ENCODE peak calls at places on chromosomes 6 and 20, in four cellular contexts. V is mucosa of descending colon, I is PC-3, E is BJ. U is an unnamed sample.

GRCh38 chr6:142002825-142003405 is 129.8 kb upstream of the GJE1 start:
- DNase-seq in I (no peak), V (no peak), E (no peak), U (no peak)

GRCh38 chr6:98310408-98310807 is 524.0 kb upstream of the POU3F2 start:
- DNase-seq in I (no peak), E (no peak), V (no peak), U (no peak)

GRCh38 chr6:150711061-150711460 is 111.4 kb downstream of the PLEKHG1 start:
- DNase-seq in E (no peak), V (no peak), I (no peak), U (no peak)

GRCh38 chr6:69233195-69233524 is 563.6 kb downstream of the LMBRD1 start:
- DNase-seq in V (no peak), E (no peak), I (no peak), U (no peak)

GRCh38 chr20:43442310-43442880 is 15.3 kb upstream of the SRSF6 start:
- DNase-seq in E (no peak), V (no peak), I (peak; percentile 37), U (no peak)

GRCh38 chr6:52126231-52126630 is 38.8 kb upstream of the PKHD1 start:
- DNase-seq in E (no peak), V (no peak), I (no peak), U (no peak)

GRCh38 chr20:51880188-51880587 is 77.9 kb upstream of the SALL4 start:
- DNase-seq in E (no peak), I (no peak), V (no peak), U (no peak)

GRCh38 chr6:146693342-146693741 is 94.6 kb downstream of the ADGB start:
- DNase-seq in V (no peak), E (no peak), I (no peak), U (no peak)

GRCh38 chr6:45609141-45609638 is 231.5 kb upstream of the SUPT3H start:
- DNase-seq in I (no peak), E (peak; percentile 92), V (no peak), U (peak; percentile 69)

GRCh38 chr6:17200395-17200794 is 80.8 kb upstream of the RBM24 start:
- DNase-seq in I (no peak), V (no peak), E (no peak), U (no peak)

GRCh38 chr20:32368930-32369329 is 10.8 kb downstream of the ASXL1 start:
- DNase-seq in I (no peak), V (no peak), E (no peak), U (no peak)

GRCh38 chr6:148885154-148885870 is 138.5 kb downstream of the UST start:
- DNase-seq in E (no peak), V (no peak), I (peak; percentile 43), U (no peak)

GRCh38 chr20:62258499-62259293 is 20.4 kb downstream of the OSBPL2 start:
- DNase-seq in E (peak; percentile 44), V (no peak), I (peak; percentile 47), U (peak; percentile 22)

GRCh38 chr6:37417393-37417792 is 15.6 kb upstream of the CMTR1 start:
- DNase-seq in E (no peak), I (no peak), V (no peak), U (no peak)
- TF ChIP-seq CTCF in E (no peak), I (no peak), V (no peak), U (no peak)

GRCh38 chr20:15706719-15707118 is 866.5 kb downstream of the KIF16B start:
- DNase-seq in I (peak; percentile 33), E (no peak), V (no peak), U (no peak)

GRCh38 chr20:15703171-15703911 is 869.9 kb downstream of the KIF16B start:
- DNase-seq in I (peak; percentile 99), V (no peak), E (peak; percentile 17), U (peak; percentile 13)

GRCh38 chr20:15705975-15706374 is 867.3 kb downstream of the KIF16B start:
- DNase-seq in E (no peak), V (no peak), I (no peak), U (no peak)

GRCh38 chr20:15711177-15711576 is 862.1 kb downstream of the KIF16B start:
- DNase-seq in E (no peak), V (no peak), I (no peak), U (no peak)

DNA sequence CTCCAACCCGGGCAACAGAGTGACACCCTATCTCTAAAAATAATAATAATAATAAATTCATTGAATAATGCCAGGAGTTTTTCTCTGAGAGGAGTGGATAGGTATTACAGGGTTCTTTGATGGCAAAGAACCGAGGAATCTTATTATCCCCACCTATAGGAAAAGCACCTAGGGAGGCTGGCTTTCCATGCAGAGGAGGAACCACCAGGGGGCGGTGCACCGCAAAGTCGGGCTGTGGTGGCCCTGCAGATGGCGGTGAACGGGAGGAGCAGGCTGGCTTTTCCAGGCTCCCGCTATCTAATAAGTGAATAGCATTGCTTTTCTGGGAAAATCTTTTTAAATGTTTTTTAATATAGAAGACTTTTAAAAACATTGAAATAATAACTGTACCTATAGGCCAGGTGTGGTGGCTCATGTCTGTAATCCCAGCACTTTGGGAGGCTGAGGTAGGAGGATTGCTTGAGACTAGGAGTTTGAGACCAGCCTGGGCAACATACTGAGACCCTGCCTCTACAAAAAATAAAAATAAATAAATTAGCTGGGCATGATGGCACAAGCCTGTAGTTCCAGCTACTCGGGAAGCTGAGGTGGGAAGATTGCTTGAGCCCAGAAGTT is 864.2 kb downstream of the KIF16B start:
- DNase-seq in E (no peak), V (no peak), I (peak; percentile 67), U (no peak)
- H3K4me3 ChIP-seq in E (no peak overlapping the region), V (no peak overlapping the region), I (no peak overlapping the region), U (no peak overlapping the region)

DNA sequence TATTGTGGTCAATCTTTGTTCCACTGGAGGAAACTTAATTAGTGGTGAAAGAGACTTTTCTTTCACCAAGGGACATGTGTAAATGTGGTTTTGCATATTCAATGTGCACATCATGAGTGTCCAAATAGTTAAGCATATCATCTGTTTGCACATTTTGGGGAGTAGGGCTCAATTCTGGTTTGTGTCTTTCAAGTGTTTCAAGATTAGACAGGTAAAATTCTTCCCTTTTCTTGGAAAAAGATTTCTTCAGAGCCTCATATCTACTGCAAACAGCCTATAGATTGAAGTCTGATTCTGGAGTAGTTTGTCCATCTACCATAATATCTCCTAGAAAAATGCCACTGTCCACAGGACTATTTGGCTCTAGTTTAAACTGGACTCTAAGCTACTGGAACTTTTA is 26.9 kb upstream of the DEFB118 start:
- DNase-seq in I (no peak), V (no peak), E (no peak), U (no peak)
- TF ChIP-seq CTCF in I (no peak), V (no peak), E (no peak), U (no peak)

GRCh38 chr6:56685994-56686393 is 43.3 kb upstream of the DST start:
- DNase-seq in V (no peak), E (no peak), I (no peak), U (no peak)

GRCh38 chr6:56688521-56688920 is 45.8 kb upstream of the DST start:
- DNase-seq in V (no peak), E (no peak), I (peak; percentile 60), U (no peak)

GRCh38 chr6:56685102-56685733 is 42.5 kb upstream of the DST start:
- DNase-seq in E (no peak), V (no peak), I (no peak), U (no peak)

GRCh38 chr6:56684342-56685101 is 41.8 kb upstream of the DST start:
- DNase-seq in V (no peak), I (no peak), E (no peak), U (no peak)

DNA sequence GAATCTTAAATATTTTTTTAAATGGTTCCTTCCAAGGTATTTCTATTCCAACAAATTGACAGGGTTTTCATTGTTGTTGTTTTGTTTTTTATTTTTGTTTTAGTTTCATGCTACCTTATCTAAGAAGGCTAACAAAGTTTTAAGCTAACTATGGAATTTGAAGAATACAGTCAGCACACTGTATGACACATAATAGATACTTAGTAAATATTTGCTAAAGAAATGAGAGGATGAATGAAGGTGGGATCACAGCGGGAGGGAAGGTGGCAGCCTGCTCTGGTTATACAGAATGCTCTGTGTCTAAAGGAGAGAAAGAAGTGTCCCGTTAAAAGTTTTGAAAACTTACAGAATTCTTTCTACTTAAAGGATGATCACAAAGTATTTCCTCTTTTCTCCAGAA is 43.7 kb upstream of the DST start:
- DNase-seq in V (no peak), I (peak; percentile 63), E (no peak), U (no peak)
- H3K4me3 ChIP-seq in V (no peak overlapping the region), I (peak overlapping the region; percentile 16), E (no peak overlapping the region), U (no peak overlapping the region)

GRCh38 chr6:136123464-136123863 is 126.6 kb downstream of the MTFR2 start:
- DNase-seq in I (peak; percentile 60), V (no peak), E (peak; percentile 44), U (peak; percentile 66)
- TF ChIP-seq CTCF in I (no peak), V (no peak), E (no peak), U (no peak)

GRCh38 chr6:109453156-109453555 is 2.4 kb downstream of the MICAL1 start:
- DNase-seq in E (no peak), I (no peak), V (no peak), U (no peak)
- H3K4me3 ChIP-seq in E (no peak overlapping the region), I (no peak overlapping the region), V (no peak overlapping the region), U (no peak overlapping the region)

DNA sequence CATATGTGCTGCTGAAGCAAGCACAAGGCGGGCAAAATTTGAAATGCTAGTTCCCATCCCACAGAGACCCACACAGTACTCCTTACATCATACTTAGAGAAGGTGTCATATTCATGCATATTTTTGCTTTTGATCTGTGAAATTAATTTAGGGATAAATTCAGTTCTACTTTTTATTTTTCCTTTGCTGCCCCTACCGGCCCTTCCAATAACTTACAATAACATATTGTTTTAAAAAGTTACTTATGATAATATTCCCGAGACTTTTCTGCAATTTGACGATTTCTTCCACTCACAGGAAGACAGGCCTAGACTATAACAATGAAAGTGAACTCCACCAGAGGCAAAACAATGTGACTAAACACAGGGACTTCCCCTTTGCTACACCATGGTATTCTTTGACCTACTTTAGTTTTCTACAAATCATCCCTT is 35.0 kb downstream of the SESN1 start:
- DNase-seq in E (no peak), V (no peak), I (peak; percentile 29), U (no peak)
- TF ChIP-seq CTCF in E (no peak), V (no peak), I (peak; percentile 56), U (no peak)

DNA sequence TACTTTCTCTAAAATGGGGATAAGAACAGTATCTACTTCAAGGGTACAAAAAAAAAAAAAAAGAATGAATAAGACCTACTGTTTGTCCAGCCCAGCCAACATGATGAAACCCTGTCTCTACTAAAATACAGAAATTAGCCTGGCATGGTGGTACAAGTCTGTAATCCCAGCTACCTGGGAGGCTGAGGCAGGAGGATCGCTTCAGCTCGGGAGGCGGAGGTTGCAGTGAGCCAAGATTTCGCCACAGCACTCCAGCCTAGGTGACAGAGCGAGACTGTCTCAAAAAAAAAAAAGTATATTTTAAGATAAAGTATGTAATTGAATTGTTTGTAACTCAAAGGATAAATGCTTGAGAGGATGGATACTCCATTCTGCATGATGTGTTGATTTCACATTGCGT is 2.0 kb downstream of the BLTP3A start:
- DNase-seq in V (no peak), I (no peak), E (no peak), U (no peak)
- H3K4me3 ChIP-seq in V (no peak overlapping the region), I (peak overlapping the region; percentile 86), E (no peak overlapping the region), U (no peak overlapping the region)

GRCh38 chr20:63323298-63323820 is 30.4 kb downstream of the COL20A1 start:
- DNase-seq in E (no peak), V (no peak), I (no peak), U (no peak)
- TF ChIP-seq CTCF in E (no peak), V (no peak), I (peak; percentile 12), U (no peak)